ENCODE peak calls at places on chromosomes 13 and 19, in six cellular contexts. One of them, this sample, is unnamed. For H3K36me3 and H3K27me3, the result is how much of the 10 kb centered on the place peaks cover.

GRCh38 chr13:47372742-47373141 is 475.9 kb upstream of the HTR2A start:
- DNase-seq in Peyer's patch: no peak
- DNase-seq in CD4-positive, CD25-positive, alpha-beta regulatory T cell: no peak
- DNase-seq in tibial nerve: no peak
- DNase-seq in transverse colon: no peak
- DNase-seq in fibroblast of lung: peak
- DNase-seq in this sample: no peak

GRCh38 chr13:113545455-113545930 is 39.1 kb upstream of the TFDP1 start:
- DNase-seq in Peyer's patch: no peak
- DNase-seq in CD4-positive, CD25-positive, alpha-beta regulatory T cell: no peak
- DNase-seq in tibial nerve: no peak
- DNase-seq in transverse colon: peak
- DNase-seq in fibroblast of lung: peak
- DNase-seq in this sample: no peak

GRCh38 chr19:40502647-40503046 is 35.8 kb downstream of the SPTBN4 start:
- DNase-seq in Peyer's patch: no peak
- DNase-seq in CD4-positive, CD25-positive, alpha-beta regulatory T cell: no peak
- DNase-seq in tibial nerve: no peak
- DNase-seq in transverse colon: peak
- DNase-seq in fibroblast of lung: no peak
- DNase-seq in this sample: peak

GRCh38 chr13:110756268-110756667 is 42.8 kb downstream of the ING1 start:
- DNase-seq in Peyer's patch: no peak
- DNase-seq in CD4-positive, CD25-positive, alpha-beta regulatory T cell: no peak
- DNase-seq in tibial nerve: no peak
- DNase-seq in transverse colon: no peak
- DNase-seq in fibroblast of lung: peak
- DNase-seq in this sample: no peak

GRCh38 chr13:114124921-114125320 is 7.5 kb downstream of the RASA3 start:
- DNase-seq in Peyer's patch: peak
- DNase-seq in CD4-positive, CD25-positive, alpha-beta regulatory T cell: peak
- DNase-seq in tibial nerve: no peak
- DNase-seq in transverse colon: no peak
- DNase-seq in fibroblast of lung: peak
- DNase-seq in this sample: no peak

GRCh38 chr13:71513414-71514063 is 353.5 kb downstream of the DACH1 start:
- DNase-seq in Peyer's patch: no peak
- DNase-seq in CD4-positive, CD25-positive, alpha-beta regulatory T cell: no peak
- DNase-seq in tibial nerve: no peak
- DNase-seq in transverse colon: no peak
- DNase-seq in fibroblast of lung: no peak
- DNase-seq in this sample: peak

GRCh38 chr19:13899393-13899792 is 6.5 kb downstream of the BRME1 start:
- DNase-seq in Peyer's patch: no peak
- DNase-seq in CD4-positive, CD25-positive, alpha-beta regulatory T cell: no peak
- DNase-seq in tibial nerve: no peak
- DNase-seq in transverse colon: peak
- DNase-seq in fibroblast of lung: no peak
- DNase-seq in this sample: peak

GRCh38 chr19:5628470-5628869 is 5.6 kb downstream of the SAFB start:
- DNase-seq in Peyer's patch: no peak
- DNase-seq in CD4-positive, CD25-positive, alpha-beta regulatory T cell: no peak
- DNase-seq in tibial nerve: no peak
- DNase-seq in transverse colon: no peak
- DNase-seq in fibroblast of lung: peak
- DNase-seq in this sample: no peak

GRCh38 chr13:19150712-19151228 is 30.9 kb downstream of the TUBA3C start:
- DNase-seq in Peyer's patch: no peak
- DNase-seq in CD4-positive, CD25-positive, alpha-beta regulatory T cell: no peak
- DNase-seq in tibial nerve: no peak
- DNase-seq in transverse colon: no peak
- DNase-seq in fibroblast of lung: no peak
- DNase-seq in this sample: no peak

GRCh38 chr13:106835477-106835876 is 267.5 kb upstream of the ARGLU1 start:
- DNase-seq in Peyer's patch: no peak
- DNase-seq in CD4-positive, CD25-positive, alpha-beta regulatory T cell: no peak
- DNase-seq in tibial nerve: no peak
- DNase-seq in transverse colon: no peak
- DNase-seq in fibroblast of lung: no peak
- DNase-seq in this sample: no peak

GRCh38 chr19:4914736-4915501 is 5.6 kb downstream of the UHRF1 start:
- DNase-seq in Peyer's patch: peak
- DNase-seq in CD4-positive, CD25-positive, alpha-beta regulatory T cell: peak
- DNase-seq in tibial nerve: no peak
- DNase-seq in transverse colon: peak
- DNase-seq in fibroblast of lung: peak
- DNase-seq in this sample: peak

DNA sequence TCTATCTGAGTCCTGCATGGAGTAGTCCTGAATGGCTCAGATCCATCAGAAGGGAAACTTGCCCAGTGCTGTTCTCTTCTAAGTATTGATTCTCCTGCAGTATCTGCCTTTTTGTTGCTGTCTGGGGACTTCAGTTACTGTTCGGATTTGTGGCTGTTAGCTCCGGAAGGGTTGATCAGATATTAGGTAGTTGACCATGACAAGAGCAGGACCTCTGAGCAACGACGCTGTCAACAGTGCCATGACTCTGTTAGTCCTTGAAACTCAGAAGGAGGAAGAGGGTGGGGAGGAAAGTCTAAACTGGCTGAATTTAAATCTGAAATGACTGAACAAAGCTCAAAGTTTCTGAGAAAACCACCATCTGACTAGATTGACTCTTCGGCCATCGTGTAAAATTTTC is 42.2 kb downstream of the CCNE1 start:
- DNase-seq in Peyer's patch: no peak
- DNase-seq in CD4-positive, CD25-positive, alpha-beta regulatory T cell: no peak
- DNase-seq in tibial nerve: no peak
- DNase-seq in transverse colon: no peak
- DNase-seq in fibroblast of lung: no peak
- DNase-seq in this sample: no peak
- H3K27ac ChIP-seq in Peyer's patch: no peak
- H3K27ac ChIP-seq in CD4-positive, CD25-positive, alpha-beta regulatory T cell: no peak
- H3K27ac ChIP-seq in tibial nerve: no peak
- H3K27ac ChIP-seq in transverse colon: no peak
- H3K27ac ChIP-seq in fibroblast of lung: no peak
- H3K27ac ChIP-seq in this sample: no peak

GRCh38 chr19:49833594-49833993 is 15.5 kb downstream of the MED25 start:
- DNase-seq in Peyer's patch: no peak
- DNase-seq in CD4-positive, CD25-positive, alpha-beta regulatory T cell: no peak
- DNase-seq in tibial nerve: no peak
- DNase-seq in transverse colon: no peak
- DNase-seq in fibroblast of lung: no peak
- DNase-seq in this sample: no peak

GRCh38 chr19:49836176-49837008 is 14.6 kb upstream of the PTOV1 start:
- DNase-seq in Peyer's patch: no peak
- DNase-seq in CD4-positive, CD25-positive, alpha-beta regulatory T cell: no peak
- DNase-seq in tibial nerve: no peak
- DNase-seq in transverse colon: no peak
- DNase-seq in fibroblast of lung: no peak
- DNase-seq in this sample: no peak

GRCh38 chr19:49837425-49837824 is 13.5 kb upstream of the PTOV1 start:
- DNase-seq in Peyer's patch: no peak
- DNase-seq in CD4-positive, CD25-positive, alpha-beta regulatory T cell: no peak
- DNase-seq in tibial nerve: no peak
- DNase-seq in transverse colon: no peak
- DNase-seq in fibroblast of lung: no peak
- DNase-seq in this sample: no peak

GRCh38 chr19:49837009-49837310 is 14.0 kb upstream of the PTOV1 start:
- DNase-seq in Peyer's patch: no peak
- DNase-seq in CD4-positive, CD25-positive, alpha-beta regulatory T cell: no peak
- DNase-seq in tibial nerve: no peak
- DNase-seq in transverse colon: no peak
- DNase-seq in fibroblast of lung: no peak
- DNase-seq in this sample: no peak

DNA sequence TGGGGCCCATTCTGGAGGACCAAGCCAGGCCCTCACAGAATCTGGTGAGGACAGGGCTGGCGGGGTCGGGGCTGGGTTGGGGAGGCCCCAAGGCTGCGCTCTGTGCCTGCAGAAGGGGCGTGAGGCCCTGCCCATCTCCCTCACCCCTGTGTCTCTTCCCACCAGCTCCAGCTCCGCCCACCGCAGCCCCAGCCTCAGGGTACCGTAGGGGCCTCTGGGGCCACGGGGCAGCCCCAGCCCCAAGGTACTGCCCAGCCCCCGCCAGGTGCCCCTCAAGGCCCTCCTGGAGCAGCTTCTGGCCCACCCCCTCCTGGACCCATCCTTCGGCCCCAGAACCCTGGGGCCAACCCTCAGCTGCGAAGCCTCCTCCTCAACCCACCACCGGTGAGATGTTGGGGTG is 15.4 kb upstream of the PTOV1 start:
- DNase-seq in Peyer's patch: no peak
- DNase-seq in CD4-positive, CD25-positive, alpha-beta regulatory T cell: no peak
- DNase-seq in tibial nerve: no peak
- DNase-seq in transverse colon: no peak
- DNase-seq in fibroblast of lung: no peak
- DNase-seq in this sample: no peak
- H3K36me3 ChIP-seq in Peyer's patch: half or more
- H3K36me3 ChIP-seq in CD4-positive, CD25-positive, alpha-beta regulatory T cell: half or more
- H3K36me3 ChIP-seq in tibial nerve: half or more
- H3K36me3 ChIP-seq in transverse colon: under half
- H3K36me3 ChIP-seq in fibroblast of lung: under half
- H3K36me3 ChIP-seq in this sample: under half

GRCh38 chr19:41933693-41934426 is 5.6 kb upstream of the ERFL start:
- DNase-seq in Peyer's patch: no peak
- DNase-seq in CD4-positive, CD25-positive, alpha-beta regulatory T cell: no peak
- DNase-seq in tibial nerve: no peak
- DNase-seq in transverse colon: no peak
- DNase-seq in fibroblast of lung: no peak
- DNase-seq in this sample: no peak

GRCh38 chr19:41932259-41933130 is 4.2 kb upstream of the ERFL start:
- DNase-seq in Peyer's patch: no peak
- DNase-seq in CD4-positive, CD25-positive, alpha-beta regulatory T cell: no peak
- DNase-seq in tibial nerve: no peak
- DNase-seq in transverse colon: no peak
- DNase-seq in fibroblast of lung: no peak
- DNase-seq in this sample: no peak

GRCh38 chr19:41934849-41935374 is 6.7 kb upstream of the ERFL start:
- DNase-seq in Peyer's patch: peak
- DNase-seq in CD4-positive, CD25-positive, alpha-beta regulatory T cell: peak
- DNase-seq in tibial nerve: peak
- DNase-seq in transverse colon: peak
- DNase-seq in fibroblast of lung: peak
- DNase-seq in this sample: peak

GRCh38 chr19:41930926-41931592 is 2.8 kb upstream of the ERFL start:
- DNase-seq in Peyer's patch: no peak
- DNase-seq in CD4-positive, CD25-positive, alpha-beta regulatory T cell: no peak
- DNase-seq in tibial nerve: no peak
- DNase-seq in transverse colon: no peak
- DNase-seq in fibroblast of lung: no peak
- DNase-seq in this sample: no peak

GRCh38 chr19:41933131-41933458 is 4.8 kb upstream of the ERFL start:
- DNase-seq in Peyer's patch: no peak
- DNase-seq in CD4-positive, CD25-positive, alpha-beta regulatory T cell: no peak
- DNase-seq in tibial nerve: no peak
- DNase-seq in transverse colon: no peak
- DNase-seq in fibroblast of lung: no peak
- DNase-seq in this sample: no peak
- H3K27me3 ChIP-seq in Peyer's patch: under half
- H3K27me3 ChIP-seq in CD4-positive, CD25-positive, alpha-beta regulatory T cell: under half
- H3K27me3 ChIP-seq in tibial nerve: half or more
- H3K27me3 ChIP-seq in transverse colon: half or more
- H3K27me3 ChIP-seq in fibroblast of lung: half or more
- H3K27me3 ChIP-seq in this sample: under half

GRCh38 chr13:44989071-44989889 is at the start of the genes GPALPP1 and NUFIP1:
- DNase-seq in Peyer's patch: peak
- DNase-seq in CD4-positive, CD25-positive, alpha-beta regulatory T cell: peak
- DNase-seq in tibial nerve: peak
- DNase-seq in transverse colon: peak
- DNase-seq in fibroblast of lung: peak
- DNase-seq in this sample: peak

GRCh38 chr13:44989941-44990340 is 603 bp downstream of the GPALPP1 start:
- DNase-seq in Peyer's patch: no peak
- DNase-seq in CD4-positive, CD25-positive, alpha-beta regulatory T cell: peak
- DNase-seq in tibial nerve: no peak
- DNase-seq in transverse colon: no peak
- DNase-seq in fibroblast of lung: peak
- DNase-seq in this sample: peak
- H3K27ac ChIP-seq in Peyer's patch: peak
- H3K27ac ChIP-seq in CD4-positive, CD25-positive, alpha-beta regulatory T cell: peak
- H3K27ac ChIP-seq in tibial nerve: peak
- H3K27ac ChIP-seq in transverse colon: peak
- H3K27ac ChIP-seq in fibroblast of lung: peak
- H3K27ac ChIP-seq in this sample: peak

DNA sequence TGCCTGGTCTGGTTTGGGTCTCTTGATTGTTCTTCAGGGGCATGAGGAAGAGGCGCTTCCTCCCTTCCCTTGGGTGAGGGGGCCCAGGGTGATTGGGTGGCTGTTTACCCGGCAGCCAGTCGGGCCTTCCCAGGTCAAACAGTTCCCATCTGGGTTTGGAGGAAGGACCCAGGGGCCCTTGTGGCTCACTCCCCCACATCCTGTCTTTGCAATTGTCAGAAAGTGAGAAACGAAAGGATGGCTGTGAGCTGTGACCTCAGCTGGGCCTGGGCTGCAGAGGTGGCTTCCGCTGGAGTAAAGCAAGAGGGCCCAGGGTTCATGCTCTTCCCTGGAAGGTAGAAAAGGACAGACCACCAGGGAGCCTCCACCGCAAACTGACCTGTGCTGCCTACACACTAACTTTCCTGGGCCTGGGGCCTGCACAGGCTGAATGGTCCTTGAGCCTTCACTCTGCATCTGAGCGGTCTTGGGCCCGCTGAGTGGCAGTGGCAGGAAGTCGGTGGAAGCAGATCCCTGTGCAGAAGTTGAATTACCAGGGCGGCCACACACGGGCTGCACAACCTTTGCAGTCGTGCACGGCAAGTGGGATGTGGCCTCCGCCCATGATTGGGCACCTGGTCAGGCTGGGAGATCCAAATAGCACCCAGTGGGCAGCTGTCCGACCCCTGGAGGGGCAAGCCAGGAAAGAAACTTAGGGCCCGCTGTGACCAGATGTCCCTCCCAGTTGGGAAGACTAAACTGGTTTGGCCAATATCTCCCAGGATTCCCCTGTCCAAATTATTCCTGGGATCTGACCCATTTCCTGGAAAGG is 5.3 kb upstream of the CD79A start:
- DNase-seq in Peyer's patch: peak
- DNase-seq in CD4-positive, CD25-positive, alpha-beta regulatory T cell: peak
- DNase-seq in tibial nerve: no peak
- DNase-seq in transverse colon: peak
- DNase-seq in fibroblast of lung: no peak
- DNase-seq in this sample: peak
- H3K36me3 ChIP-seq in Peyer's patch: under half
- H3K36me3 ChIP-seq in CD4-positive, CD25-positive, alpha-beta regulatory T cell: under half
- H3K36me3 ChIP-seq in tibial nerve: half or more
- H3K36me3 ChIP-seq in transverse colon: under half
- H3K36me3 ChIP-seq in fibroblast of lung: under half
- H3K36me3 ChIP-seq in this sample: under half

GRCh38 chr13:53622431-53622830 is 593.8 kb downstream of the OLFM4 start:
- DNase-seq in Peyer's patch: no peak
- DNase-seq in CD4-positive, CD25-positive, alpha-beta regulatory T cell: no peak
- DNase-seq in tibial nerve: no peak
- DNase-seq in transverse colon: no peak
- DNase-seq in fibroblast of lung: no peak
- DNase-seq in this sample: no peak
- H3K27me3 ChIP-seq in Peyer's patch: under half
- H3K27me3 ChIP-seq in CD4-positive, CD25-positive, alpha-beta regulatory T cell: under half
- H3K27me3 ChIP-seq in tibial nerve: under half
- H3K27me3 ChIP-seq in transverse colon: under half
- H3K27me3 ChIP-seq in fibroblast of lung: under half
- H3K27me3 ChIP-seq in this sample: under half